ENCODE peak calls at places on chromosomes 2 and 18, in ten cellular contexts. U, I, C, L, N, K, W, J, D and S are unnamed samples.
A peak's percentile ranks its signal among the peaks of the same experiment; 100 is the strongest.

GRCh38 chr2:11213090-11213638 is 57.9 kb downstream of the SLC66A3 start:
- DNase-seq in J (no peak), C (no peak), N (peak; percentile 64), D (no peak), I (peak; percentile 92), L (no peak), W (no peak), K (no peak), U (peak; percentile 73), S (no peak)

GRCh38 chr2:1748176-1748740 is 3.9 kb upstream of the PXDN start:
- DNase-seq in W (no peak), C (no peak), J (no peak), D (no peak), N (no peak), I (no peak), U (no peak), K (no peak), L (no peak), S (no peak)

GRCh38 chr2:68357608-68358337 is 7.3 kb upstream of the PLEK start:
- DNase-seq in I (no peak), C (peak; percentile 13), N (peak; percentile 53), D (peak; percentile 55), U (peak; percentile 56), K (no peak), W (no peak), J (no peak), L (peak; percentile 18), S (no peak)

GRCh38 chr18:47513036-47513435 is 261.6 kb upstream of the SKOR2 start:
- DNase-seq in I (no peak), D (no peak), W (no peak), U (no peak), J (no peak), C (no peak), L (no peak), K (no peak), N (no peak), S (no peak)

GRCh38 chr18:75128911-75129716 is 79.8 kb downstream of the PTGR3 start:
- DNase-seq in L (no peak), U (no peak), W (no peak), C (no peak), D (no peak), K (no peak), I (no peak), J (no peak), N (no peak), S (no peak)

GRCh38 chr18:42310956-42311355 is 355.9 kb downstream of the PIK3C3 start:
- DNase-seq in D (no peak), L (no peak), C (no peak), N (peak; percentile 70), I (peak; percentile 13), W (no peak), K (no peak), U (peak; percentile 41), J (no peak), S (no peak)

GRCh38 chr2:164545484-164545883 is 75.8 kb downstream of the GRB14 start:
- DNase-seq in L (no peak), W (no peak), J (no peak), D (no peak), C (no peak), N (no peak), U (no peak), I (no peak), K (no peak), S (no peak)

GRCh38 chr2:85792783-85793441 is 39.1 kb downstream of the ATOH8 start:
- DNase-seq in L (no peak), I (peak; percentile 31), W (no peak), J (no peak), K (no peak), U (peak; percentile 81), N (peak; percentile 38), D (no peak), C (no peak), S (no peak)

GRCh38 chr2:239302083-239302807 is 98.6 kb downstream of the HDAC4 start:
- DNase-seq in N (no peak), I (no peak), K (no peak), L (no peak), J (no peak), W (no peak), U (no peak), D (no peak), C (no peak), S (no peak)